ENCODE peak calls at places on chromosomes 2 and 18, in nine cellular contexts. H is SJSA1; V is Daoy; Y is activated CD8-positive, alpha-beta memory T cell treated with anti-CD3 and anti-CD28 coated beads for 48 hours; G is omental fat pad; K is nucleus accumbens; S is epithelial cell of esophagus; X is astrocyte of the spinal cord; U is Peyer's patch. D is an unnamed sample.

GRCh38 chr2:142220901-142221300 is 90.1 kb upstream of the LRP1B start:
- DNase-seq in K (no peak), X (peak), H (no peak), V (no peak), S (peak), U (no peak), G (no peak), Y (no peak), D (no peak)

GRCh38 chr18:489244-490023 is 11.1 kb downstream of the COLEC12 start:
- DNase-seq in Y (no peak), V (peak), U (no peak), G (no peak), S (peak), H (peak), K (no peak), X (peak), D (no peak)

GRCh38 chr2:226179010-226179409 is 620.6 kb downstream of the IRS1 start:
- DNase-seq in G (no peak), V (no peak), Y (no peak), U (no peak), X (no peak), K (no peak), S (peak), H (no peak), D (no peak)

GRCh38 chr2:128469203-128469602 is 150.5 kb upstream of the HS6ST1 start:
- DNase-seq in U (no peak), G (no peak), Y (no peak), S (no peak), X (no peak), V (no peak), K (no peak), H (no peak), D (no peak)

GRCh38 chr2:104848526-104848925 is 5.4 kb upstream of the POU3F3 start:
- DNase-seq in H (no peak), X (peak), U (no peak), Y (no peak), K (no peak), G (no peak), S (peak), V (peak), D (no peak)

GRCh38 chr2:133791191-133791590 is 222.9 kb upstream of the NCKAP5 start:
- DNase-seq in H (peak), S (peak), U (no peak), G (no peak), X (peak), V (peak), Y (no peak), K (no peak), D (no peak)

GRCh38 chr2:182186132-182186735 is 200.6 kb downstream of the PPP1R1C start:
- DNase-seq in S (peak), H (peak), G (no peak), U (no peak), X (peak), K (no peak), Y (no peak), V (no peak), D (no peak)

GRCh38 chr2:64019083-64019974 is at the start of gene VPS54:
- DNase-seq in G (peak), V (peak), K (peak), S (peak), H (peak), X (peak), U (peak), Y (peak), D (peak)

GRCh38 chr2:108266218-108266617 is 22.5 kb upstream of the SULT1C2 start:
- DNase-seq in K (no peak), V (no peak), H (no peak), X (no peak), G (no peak), Y (no peak), S (no peak), U (no peak), D (no peak)

GRCh38 chr18:35239314-35239713 is 1.5 kb upstream of the ZNF397 start:
- DNase-seq in G (no peak), V (no peak), U (no peak), S (no peak), Y (no peak), H (no peak), K (no peak), X (no peak), D (no peak)

GRCh38 chr2:54652540-54652939 is 70.9 kb upstream of the EML6 start:
- DNase-seq in X (no peak), G (no peak), H (no peak), U (no peak), K (no peak), V (no peak), S (peak), Y (no peak), D (no peak)

GRCh38 chr2:216115224-216115582 is 6.1 kb downstream of the XRCC5 start:
- DNase-seq in X (no peak), U (no peak), Y (no peak), K (no peak), V (peak), G (no peak), H (no peak), S (peak), D (no peak)

GRCh38 chr2:112784199-112785189 is at the start of gene IL1A:
- DNase-seq in H (peak), G (no peak), K (no peak), X (peak), V (peak), Y (no peak), S (peak), U (no peak), D (no peak)

GRCh38 chr18:10560457-10561045 is 34.7 kb downstream of the NAPG start:
- DNase-seq in K (peak), S (peak), Y (peak), G (peak), X (peak), U (no peak), V (peak), H (peak), D (no peak)